ENCODE peak calls at places on chromosomes 5 and 9, in nine cellular contexts. G is HFF-Myc; I is HCT116; A is psoas muscle; M is CD8-positive, alpha-beta T cell; T is brain microvascular endothelial cell; R is fibroblast of the aortic adventitia; X is heart left ventricle; U is H7. B is an unnamed sample.

GRCh38 chr5:148909001-148909400 is 82.6 kb downstream of the ADRB2 start:
- DNase-seq in A (no peak), I (no peak), T (no peak), X (no peak), G (peak), R (peak), M (no peak), U (no peak), B (no peak)

GRCh38 chr9:95316794-95317118 is 753 bp downstream of the FANCC start:
- DNase-seq in G (no peak), A (peak), U (peak), R (peak), M (no peak), X (no peak), T (peak), I (peak), B (peak)

GRCh38 chr5:177553671-177554429 is 513 bp downstream of the FAM193B start:
- DNase-seq in I (no peak), R (no peak), M (peak), G (no peak), U (peak), X (peak), A (peak), T (no peak), B (no peak)

GRCh38 chr5:62093981-62094380 is 212.0 kb upstream of the KIF2A start:
- DNase-seq in R (peak), U (peak), T (peak), M (no peak), I (no peak), G (no peak), A (peak), X (no peak), B (peak)

GRCh38 chr5:28190011-28190410 is 1151.6 kb upstream of the CDH9 start:
- DNase-seq in A (no peak), R (no peak), G (no peak), I (no peak), U (no peak), M (no peak), T (no peak), X (no peak), B (peak)

GRCh38 chr5:110169461-110169860 is 479.7 kb downstream of the MAN2A1 start:
- DNase-seq in T (no peak), R (no peak), M (no peak), A (no peak), X (no peak), I (no peak), U (no peak), G (no peak), B (no peak)

GRCh38 chr5:54834121-54834842 is 151.1 kb downstream of the ESM1 start:
- DNase-seq in U (no peak), X (peak), G (no peak), R (peak), A (no peak), I (no peak), M (no peak), T (no peak), B (no peak)

GRCh38 chr9:18703086-18703750 is 229.3 kb downstream of the ADAMTSL1 start:
- DNase-seq in R (peak), I (no peak), T (peak), G (no peak), X (no peak), U (no peak), M (no peak), A (no peak), B (no peak)

GRCh38 chr5:107831612-107832395 is 161.1 kb upstream of the EFNA5 start:
- DNase-seq in U (no peak), M (no peak), A (no peak), T (no peak), R (peak), G (no peak), X (no peak), I (no peak), B (no peak)

GRCh38 chr5:31833005-31833404 is 194.1 kb downstream of the PDZD2 start:
- DNase-seq in G (no peak), X (no peak), A (no peak), U (no peak), R (no peak), I (no peak), M (no peak), T (no peak), B (no peak)

GRCh38 chr9:38026021-38026809 is 42.8 kb downstream of the SHB start:
- DNase-seq in X (peak), R (peak), T (peak), I (no peak), M (no peak), A (peak), U (peak), G (peak), B (peak)

GRCh38 chr5:66406761-66407289 is 189.4 kb upstream of the MAST4 start:
- DNase-seq in M (no peak), R (no peak), X (no peak), G (no peak), A (no peak), I (no peak), T (no peak), U (no peak), B (no peak)

GRCh38 chr5:32551865-32552264 is 33.5 kb upstream of the SUB1 start:
- DNase-seq in X (no peak), T (no peak), G (no peak), A (no peak), I (no peak), M (no peak), R (no peak), U (no peak), B (no peak)

GRCh38 chr9:90958328-90958727 is 156.7 kb downstream of the SYK start:
- DNase-seq in T (no peak), I (no peak), M (no peak), U (no peak), A (no peak), G (no peak), X (no peak), R (no peak), B (no peak)

GRCh38 chr5:136054133-136054996 is 25.6 kb downstream of the TGFBI start:
- DNase-seq in X (no peak), M (no peak), R (peak), G (peak), T (no peak), I (no peak), U (no peak), A (no peak), B (no peak)

GRCh38 chr5:167453518-167454020 is 837.9 kb upstream of the WWC1 start:
- DNase-seq in R (no peak), M (no peak), A (no peak), U (no peak), T (no peak), I (no peak), G (no peak), X (no peak), B (no peak)

GRCh38 chr5:150377964-150378694 is 20.6 kb downstream of the TCOF1 start:
- DNase-seq in U (no peak), T (peak), G (peak), R (peak), I (no peak), X (no peak), A (no peak), M (no peak), B (peak)

GRCh38 chr5:2029206-2029605 is 146.5 kb upstream of the IRX4 start:
- DNase-seq in G (no peak), T (no peak), U (no peak), A (no peak), R (peak), X (no peak), I (no peak), M (no peak), B (no peak)

GRCh38 chr5:79086116-79086515 is 16.5 kb downstream of the BHMT2 start:
- DNase-seq in G (no peak), X (no peak), I (no peak), A (no peak), U (no peak), M (no peak), T (no peak), R (no peak), B (no peak)

GRCh38 chr5:165304193-165304820 is 1798.9 kb downstream of the MAT2B start:
- DNase-seq in U (no peak), X (no peak), A (no peak), M (no peak), R (no peak), G (no peak), T (no peak), I (no peak), B (no peak)

GRCh38 chr5:1227669-1228068 is 2.5 kb downstream of the SLC6A18 start:
- DNase-seq in T (no peak), U (no peak), R (no peak), M (no peak), I (no peak), A (no peak), G (no peak), X (no peak), B (no peak)

GRCh38 chr9:137984005-137984404 is 106.4 kb downstream of the CACNA1B start:
- DNase-seq in U (no peak), M (no peak), X (no peak), T (no peak), I (no peak), G (no peak), A (no peak), R (no peak), B (no peak)

GRCh38 chr5:180069589-180070247 is 1.8 kb downstream of the RNF130 start:
- DNase-seq in A (no peak), R (no peak), U (no peak), M (no peak), X (peak), T (no peak), I (no peak), G (no peak), B (no peak)

GRCh38 chr5:141740885-141741284 is 58.9 kb upstream of the ARAP3 start:
- DNase-seq in T (no peak), G (no peak), A (no peak), R (no peak), M (no peak), I (no peak), U (no peak), X (no peak), B (no peak)

DNA sequence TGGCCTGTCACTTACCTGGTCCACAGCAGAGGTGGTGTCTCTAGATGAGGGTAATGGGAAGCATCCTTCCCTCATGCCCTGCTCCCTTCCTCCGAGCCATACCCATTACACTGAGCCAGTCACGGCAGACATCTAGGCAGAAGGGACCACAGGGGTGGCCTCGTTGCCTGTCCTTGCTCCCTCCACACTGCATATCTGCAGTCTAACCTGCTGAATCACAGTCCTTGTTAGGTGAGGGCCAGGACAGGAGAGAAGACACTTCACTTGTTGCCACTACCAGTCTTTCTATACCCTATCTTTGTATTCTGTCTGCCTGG is 18.4 kb upstream of the SPINK4 start:
- DNase-seq in G (no peak), A (no peak), M (no peak), T (no peak), I (no peak), U (no peak), R (no peak), X (no peak), B (no peak)
- H3K4me3 ChIP-seq in G (no peak), A (no peak), M (no peak), T (no peak), I (no peak), U (no peak), R (no peak), X (no peak), B (no peak)

GRCh38 chr9:126676685-126677143 is 63.0 kb downstream of the LMX1B start:
- DNase-seq in T (no peak), G (no peak), M (no peak), R (no peak), X (no peak), A (no peak), U (peak), I (no peak), B (no peak)
- H3K4me3 ChIP-seq in T (no peak), G (no peak), M (no peak), R (no peak), X (no peak), A (no peak), U (no peak), I (no peak), B (no peak)

GRCh38 chr5:3104446-3105047 is 353.1 kb upstream of the IRX2 start:
- DNase-seq in A (no peak), U (peak), G (no peak), X (no peak), R (no peak), T (no peak), M (no peak), I (no peak), B (no peak)
- H3K4me3 ChIP-seq in A (no peak), U (no peak), G (no peak), X (no peak), R (no peak), T (no peak), M (no peak), I (no peak), B (no peak)

GRCh38 chr9:128362774-128363173 is 8.4 kb upstream of the URM1 start:
- DNase-seq in R (no peak), I (no peak), T (no peak), G (no peak), A (no peak), X (no peak), U (no peak), M (no peak), B (no peak)

GRCh38 chr9:128358861-128359260 is 12.3 kb upstream of the URM1 start:
- DNase-seq in X (no peak), M (no peak), U (no peak), I (no peak), R (no peak), T (no peak), G (no peak), A (no peak), B (no peak)

GRCh38 chr9:128360826-128361225 is 10.3 kb upstream of the URM1 start:
- DNase-seq in X (no peak), U (no peak), R (no peak), T (no peak), G (no peak), M (no peak), I (no peak), A (no peak), B (no peak)

GRCh38 chr9:128361296-128361980 is 9.7 kb upstream of the URM1 start:
- DNase-seq in G (no peak), X (no peak), I (no peak), T (no peak), U (no peak), M (no peak), R (no peak), A (no peak), B (no peak)

DNA sequence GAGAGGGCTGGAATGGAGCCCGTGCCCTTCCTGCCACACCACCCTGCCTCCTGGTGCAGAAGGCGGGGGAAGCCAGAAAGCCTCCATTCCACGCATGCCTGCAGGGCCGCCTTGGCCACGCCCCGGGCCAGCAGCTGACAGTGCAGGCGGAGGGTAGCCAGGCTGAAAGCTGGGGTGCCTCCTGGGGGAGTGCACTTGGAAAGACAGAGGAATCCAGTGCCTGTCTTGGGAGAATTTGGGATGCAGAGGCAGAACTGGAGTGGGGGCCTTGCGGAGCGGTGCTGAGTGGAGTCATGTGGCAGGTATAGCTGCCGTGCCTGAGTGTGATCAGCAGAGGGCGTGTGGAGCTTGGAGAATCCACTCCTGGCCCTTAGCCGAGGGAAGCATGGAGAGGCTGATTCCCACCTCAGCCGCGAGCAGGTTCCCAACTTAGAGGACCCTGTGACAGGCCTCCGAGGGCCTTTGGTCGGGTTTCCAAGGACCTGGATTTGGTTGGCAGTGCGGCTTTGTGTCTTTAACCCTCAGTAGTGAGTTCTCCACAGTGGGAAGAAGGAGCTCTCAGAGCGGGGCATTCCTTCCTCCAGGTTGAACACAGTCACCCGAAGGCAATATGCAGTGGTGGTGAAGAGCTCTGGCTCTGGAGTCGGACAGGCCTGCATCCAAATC is 9.1 kb upstream of the URM1 start:
- DNase-seq in T (peak), G (peak), X (peak), A (peak), I (peak), M (peak), R (peak), U (peak), B (peak)
- H3K4me3 ChIP-seq in T (peak), G (peak), X (peak), A (peak), I (peak), M (peak), R (peak), U (no peak), B (peak)

DNA sequence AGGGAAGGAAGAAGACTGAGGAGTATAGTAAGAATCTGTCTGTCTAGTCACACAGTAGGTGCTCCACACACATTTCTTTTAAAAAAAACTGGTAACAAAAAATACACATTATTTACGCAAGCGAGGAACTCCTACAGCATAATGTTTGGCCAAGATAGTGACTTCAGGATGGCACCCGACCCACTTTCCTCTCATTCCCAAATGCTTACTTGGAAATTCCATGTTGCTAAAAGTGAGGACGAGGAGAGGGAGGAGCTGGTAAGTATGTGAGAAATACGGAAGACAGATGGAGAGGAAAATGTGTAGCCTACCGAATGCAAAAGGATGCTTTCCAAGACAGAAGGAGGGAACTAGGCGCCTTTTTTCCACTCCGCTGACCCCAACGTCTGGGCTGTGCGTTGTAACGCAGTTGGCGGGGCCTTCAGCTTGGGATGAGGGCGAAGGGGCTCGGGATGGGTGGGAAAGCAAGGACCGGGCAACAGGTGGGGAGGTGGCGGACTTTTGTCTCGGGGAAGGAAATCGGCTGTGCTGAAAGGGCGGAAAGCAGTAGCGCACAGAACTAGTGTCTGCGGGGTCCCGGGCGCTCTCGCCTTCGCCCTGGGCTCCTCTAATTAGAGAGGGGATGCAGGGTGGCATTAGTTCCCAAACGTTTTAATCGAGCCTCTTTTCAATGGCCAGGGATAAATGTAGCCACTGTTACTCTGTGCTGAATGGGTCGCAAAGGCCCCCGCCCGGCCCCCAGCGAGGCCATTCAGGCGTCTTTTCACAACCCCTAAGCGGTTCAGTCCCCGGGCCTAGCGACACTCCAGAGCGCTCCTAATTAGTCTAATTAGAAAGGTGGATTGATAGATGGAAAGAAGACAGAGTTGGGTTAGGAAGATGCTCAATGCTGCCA is 12.7 kb downstream of the FOXD1 start:
- DNase-seq in X (no peak), I (no peak), T (no peak), U (peak), A (no peak), G (no peak), R (no peak), M (no peak), B (no peak)
- H3K4me3 ChIP-seq in X (no peak), I (no peak), T (peak), U (peak), A (peak), G (no peak), R (no peak), M (no peak), B (no peak)

GRCh38 chr9:128454991-128455390 is 815 bp upstream of the ODF2 start:
- DNase-seq in G (no peak), M (no peak), R (no peak), X (no peak), T (no peak), I (no peak), U (no peak), A (no peak), B (no peak)
- H3K4me3 ChIP-seq in G (no peak), M (no peak), R (no peak), X (no peak), T (no peak), I (no peak), U (no peak), A (no peak), B (no peak)

DNA sequence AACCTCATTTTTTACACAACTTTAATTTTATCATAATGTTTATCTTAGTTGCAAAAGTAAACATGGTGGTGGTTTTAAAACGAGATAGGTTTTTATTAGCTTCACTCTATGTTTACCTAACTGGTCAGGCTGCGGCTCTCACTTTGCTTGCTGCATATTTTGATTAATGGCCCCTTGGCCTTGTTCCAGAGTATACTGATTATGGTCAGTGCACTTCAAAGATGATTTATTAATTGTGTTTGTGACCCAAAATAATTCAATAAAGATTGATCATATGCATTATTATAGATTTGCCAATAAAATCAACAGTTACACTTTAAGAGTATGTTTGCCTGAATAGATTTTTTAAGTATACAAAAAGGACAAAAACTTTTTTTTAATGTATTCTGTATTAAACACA is 188.0 kb downstream of the XRCC4 start:
- DNase-seq in M (no peak), T (peak), I (no peak), R (peak), A (no peak), U (no peak), G (no peak), X (no peak), B (peak)
- H3K4me3 ChIP-seq in M (no peak), T (no peak), I (no peak), R (no peak), A (no peak), U (no peak), G (no peak), X (no peak), B (no peak)

DNA sequence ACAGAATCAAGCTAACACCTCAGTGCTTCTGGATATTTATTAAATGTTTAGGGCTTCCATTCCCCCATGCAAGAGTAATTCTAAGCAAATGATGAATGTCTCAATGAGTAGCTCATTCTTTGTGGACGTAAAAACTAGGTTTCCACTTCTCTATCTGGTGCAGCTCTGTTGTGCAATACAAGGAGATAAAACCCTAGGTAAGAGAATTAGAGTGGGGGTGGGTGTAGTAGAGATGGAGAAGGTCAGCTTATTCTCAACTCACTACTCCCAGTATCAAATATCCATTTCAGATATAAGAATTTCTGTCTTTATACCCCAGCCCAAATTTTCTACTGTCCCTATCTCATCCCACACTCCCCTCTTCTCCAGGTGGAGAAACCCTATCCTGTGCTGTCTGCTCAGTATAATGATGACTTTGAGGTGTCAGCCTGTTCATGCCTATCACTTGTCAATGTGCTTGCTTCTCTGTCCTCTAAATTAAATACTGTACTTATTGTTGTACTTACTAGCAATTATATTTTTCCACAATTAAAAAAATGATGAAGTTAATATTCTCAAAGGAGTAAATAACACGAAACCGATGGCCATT is 4.3 kb upstream of the FYB1 start:
- DNase-seq in U (no peak), X (no peak), A (no peak), G (no peak), I (no peak), T (no peak), R (no peak), M (no peak), B (no peak)
- H3K4me3 ChIP-seq in U (no peak), X (no peak), A (peak), G (no peak), I (no peak), T (no peak), R (no peak), M (no peak), B (no peak)

GRCh38 chr5:119343766-119344165 is 12.1 kb upstream of the TNFAIP8 start:
- DNase-seq in A (no peak), M (no peak), R (no peak), I (no peak), U (no peak), G (no peak), T (peak), X (no peak), B (no peak)
- H3K4me3 ChIP-seq in A (no peak), M (no peak), R (no peak), I (no peak), U (no peak), G (no peak), T (no peak), X (no peak), B (no peak)

GRCh38 chr5:123099514-123100151 is 10.6 kb downstream of the PRDM6 start:
- DNase-seq in R (peak), G (no peak), X (no peak), M (no peak), A (peak), U (peak), T (no peak), I (peak), B (peak)
- H3K4me3 ChIP-seq in R (peak), G (no peak), X (peak), M (no peak), A (peak), U (peak), T (peak), I (peak), B (peak)

B was measured in A549.